ENCODE peak calls at places on chromosomes 6 and 20, in ten cellular contexts. A is stimulated activated CD8-positive, alpha-beta memory T cell treated with anti-CD3 and anti-CD28 coated beads, Interleukin-12 subunit alpha, Interleukin-12 subunit beta, amount 100 ng/mL, for 4 hours; J is NCI-H187; Z is lower leg skin; N is activated CD4-positive, alpha-beta T cell treated with anti-CD3 and anti-CD28 coated beads, Interleukin-2, amount 50 U/mL, for 48 hours; T is EH; L is fibroblast of lung; K is Caki2; C is dorsolateral prefrontal cortex; R is germinal center. B is an unnamed sample.

GRCh38 chr6:162963861-162964260 is 236.1 kb downstream of the PACRG start:
- DNase-seq in R (no peak), J (no peak), K (no peak), T (no peak), Z (no peak), L (no peak), C (no peak), A (no peak), N (no peak), B (no peak)

GRCh38 chr6:34182751-34183531 is 37.1 kb upstream of the GRM4 start:
- DNase-seq in A (peak; percentile 60), J (no peak), C (no peak), R (peak; percentile 79), Z (no peak), T (no peak), K (no peak), N (peak; percentile 67), L (no peak), B (peak; percentile 72)

GRCh38 chr20:61303675-61304074 is 51.6 kb downstream of the CDH4 start:
- DNase-seq in K (no peak), L (no peak), A (no peak), C (no peak), N (no peak), J (peak; percentile 34), Z (no peak), T (no peak), R (no peak), B (no peak)

GRCh38 chr20:39103732-39104131 is 141.6 kb downstream of the DHX35 start:
- DNase-seq in T (peak; percentile 15), Z (no peak), C (no peak), L (peak; percentile 4), J (no peak), R (no peak), N (no peak), K (no peak), A (no peak), B (no peak)

GRCh38 chr20:50982372-50982771 is 23.8 kb downstream of the MOCS3 start:
- DNase-seq in R (no peak), A (no peak), L (peak; percentile 61), N (no peak), J (no peak), T (peak; percentile 71), C (no peak), K (peak; percentile 64), Z (peak; percentile 80), B (no peak)

GRCh38 chr6:112054001-112054400 is at the start of gene CCN6:
- DNase-seq in L (no peak), K (no peak), R (no peak), A (no peak), T (no peak), J (no peak), C (no peak), N (no peak), Z (no peak), B (no peak)

GRCh38 chr6:33075568-33076405 is at the start of gene HLA-DPB1:
- DNase-seq in L (peak; percentile 51), A (no peak), K (peak; percentile 45), C (no peak), R (peak; percentile 88), Z (peak; percentile 42), J (no peak), N (no peak), T (peak; percentile 68), B (no peak)

GRCh38 chr20:42628683-42629082 is 561.0 kb downstream of the PTPRT start:
- DNase-seq in J (no peak), A (no peak), Z (no peak), T (no peak), L (no peak), N (no peak), R (no peak), K (no peak), C (no peak), B (no peak)

GRCh38 chr6:39698789-39699188 is 26.4 kb downstream of the KIF6 start:
- DNase-seq in T (no peak), A (no peak), C (no peak), J (no peak), Z (no peak), R (no peak), N (no peak), L (no peak), K (no peak), B (no peak)

GRCh38 chr6:150143521-150144293 is 863 bp downstream of the PPP1R14C start:
- DNase-seq in N (no peak), Z (no peak), A (no peak), C (peak; percentile 14), T (no peak), K (peak; percentile 21), L (no peak), R (peak; percentile 36), J (peak; percentile 21), B (peak; percentile 5)

GRCh38 chr6:159169557-159170332 is 545 bp downstream of the FNDC1 start:
- DNase-seq in C (no peak), L (peak; percentile 21), Z (no peak), N (peak; percentile 41), A (no peak), K (no peak), R (peak; percentile 68), J (no peak), T (peak; percentile 46), B (peak; percentile 38)

GRCh38 chr6:158500016-158500735 is 59.7 kb upstream of the TMEM181 start:
- DNase-seq in C (no peak), T (peak; percentile 76), Z (no peak), R (no peak), K (no peak), L (peak; percentile 49), J (peak; percentile 66), N (no peak), A (no peak), B (no peak)

B was measured in stimulated activated CD4-positive, alpha-beta T cell treated with anti-CD3 and anti-CD28 coated beads, Interleukin-2, amount 100 ng/mL, for 24 hours.